ENCODE peak calls at places on chromosomes 3 and 15, in four cellular contexts. One of them, this sample, is unnamed.

GRCh38 chr15:55791576-55792400 is 48.8 kb upstream of the PRTG start:
- DNase-seq in A549: no peak
- DNase-seq in CD4-positive, alpha-beta T cell: no peak
- DNase-seq in suprapubic skin: no peak
- DNase-seq in this sample: no peak

GRCh38 chr15:100129677-100130076 is 212.1 kb downstream of the ADAMTS17 start:
- DNase-seq in A549: no peak
- DNase-seq in CD4-positive, alpha-beta T cell: no peak
- DNase-seq in suprapubic skin: no peak
- DNase-seq in this sample: no peak

GRCh38 chr3:33749546-33750215 is 31.6 kb upstream of the CLASP2 start:
- DNase-seq in A549: no peak
- DNase-seq in CD4-positive, alpha-beta T cell: no peak
- DNase-seq in suprapubic skin: no peak
- DNase-seq in this sample: no peak

GRCh38 chr3:65685621-65686020 is 353.1 kb downstream of the MAGI1 start:
- DNase-seq in A549: no peak
- DNase-seq in CD4-positive, alpha-beta T cell: no peak
- DNase-seq in suprapubic skin: no peak
- DNase-seq in this sample: no peak

GRCh38 chr3:55746808-55747413 is 259.8 kb upstream of the WNT5A start:
- DNase-seq in A549: no peak
- DNase-seq in CD4-positive, alpha-beta T cell: no peak
- DNase-seq in suprapubic skin: no peak
- DNase-seq in this sample: no peak

GRCh38 chr3:157127831-157128767 is 31.8 kb downstream of the CCNL1 start:
- DNase-seq in A549: peak
- DNase-seq in CD4-positive, alpha-beta T cell: peak
- DNase-seq in suprapubic skin: no peak
- DNase-seq in this sample: no peak

GRCh38 chr3:30078736-30079135 is 527.7 kb upstream of the TGFBR2 start:
- DNase-seq in A549: no peak
- DNase-seq in CD4-positive, alpha-beta T cell: no peak
- DNase-seq in suprapubic skin: no peak
- DNase-seq in this sample: no peak

GRCh38 chr15:95141486-95141885 is 910.1 kb downstream of the MCTP2 start:
- DNase-seq in A549: no peak
- DNase-seq in CD4-positive, alpha-beta T cell: no peak
- DNase-seq in suprapubic skin: no peak
- DNase-seq in this sample: no peak

GRCh38 chr3:145678401-145678800 is 482.6 kb downstream of the PLOD2 start:
- DNase-seq in A549: no peak
- DNase-seq in CD4-positive, alpha-beta T cell: no peak
- DNase-seq in suprapubic skin: no peak
- DNase-seq in this sample: no peak

GRCh38 chr15:85172846-85173490 is 191.3 kb downstream of the PDE8A start:
- DNase-seq in A549: no peak
- DNase-seq in CD4-positive, alpha-beta T cell: no peak
- DNase-seq in suprapubic skin: no peak
- DNase-seq in this sample: no peak

GRCh38 chr15:85164841-85165466 is 183.3 kb downstream of the PDE8A start:
- DNase-seq in A549: no peak
- DNase-seq in CD4-positive, alpha-beta T cell: no peak
- DNase-seq in suprapubic skin: no peak
- DNase-seq in this sample: no peak

GRCh38 chr15:85171736-85172135 is 190.1 kb downstream of the PDE8A start:
- DNase-seq in A549: no peak
- DNase-seq in CD4-positive, alpha-beta T cell: no peak
- DNase-seq in suprapubic skin: no peak
- DNase-seq in this sample: no peak

GRCh38 chr15:85167568-85167967 is 185.9 kb downstream of the PDE8A start:
- DNase-seq in A549: no peak
- DNase-seq in CD4-positive, alpha-beta T cell: no peak
- DNase-seq in suprapubic skin: no peak
- DNase-seq in this sample: no peak

GRCh38 chr15:85168642-85169173 is 187.1 kb downstream of the PDE8A start:
- DNase-seq in A549: peak
- DNase-seq in CD4-positive, alpha-beta T cell: peak
- DNase-seq in suprapubic skin: no peak
- DNase-seq in this sample: no peak
- TF ChIP-seq CTCF in A549: peak
- TF ChIP-seq CTCF in CD4-positive, alpha-beta T cell: peak
- TF ChIP-seq CTCF in suprapubic skin: no peak
- TF ChIP-seq CTCF in this sample: peak

DNA sequence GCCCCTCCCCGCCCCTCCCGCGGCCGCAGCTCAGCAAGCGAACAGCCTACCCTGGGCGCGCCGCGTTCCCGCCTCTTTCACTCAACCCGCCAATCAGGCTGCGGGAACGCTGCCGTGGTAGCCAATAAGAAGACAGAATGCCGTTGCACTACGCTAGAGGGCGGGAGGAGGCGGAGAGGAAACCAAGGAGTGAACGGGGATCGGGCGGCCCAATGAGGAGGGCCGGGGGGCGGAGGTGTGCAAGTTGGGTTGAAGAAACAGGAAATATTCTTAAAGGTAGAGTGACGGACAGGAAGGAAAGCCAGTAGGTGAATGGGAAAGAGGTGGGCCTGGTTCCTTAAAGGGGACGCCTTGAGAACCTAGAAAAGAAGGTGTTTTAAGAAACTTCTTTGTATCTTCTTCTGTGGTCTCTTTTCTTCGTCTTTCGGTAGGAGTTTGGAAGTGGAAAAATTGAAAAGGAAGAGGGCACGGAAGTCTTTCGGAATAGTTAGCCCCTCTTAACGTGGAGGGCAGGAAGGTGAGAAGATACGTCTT is 283 bp upstream of the USF3 start:
- DNase-seq in A549: peak
- DNase-seq in CD4-positive, alpha-beta T cell: peak
- DNase-seq in suprapubic skin: peak
- DNase-seq in this sample: peak
- TF ChIP-seq CTCF in A549: no peak
- TF ChIP-seq CTCF in CD4-positive, alpha-beta T cell: no peak
- TF ChIP-seq CTCF in suprapubic skin: no peak
- TF ChIP-seq CTCF in this sample: no peak

GRCh38 chr3:185937689-185938374 is at the start of gene TRA2B:
- DNase-seq in A549: peak
- DNase-seq in CD4-positive, alpha-beta T cell: peak
- DNase-seq in suprapubic skin: peak
- DNase-seq in this sample: peak
- TF ChIP-seq CTCF in A549: no peak
- TF ChIP-seq CTCF in CD4-positive, alpha-beta T cell: no peak
- TF ChIP-seq CTCF in suprapubic skin: no peak
- TF ChIP-seq CTCF in this sample: peak

GRCh38 chr15:65300924-65301441 is 3.5 kb upstream of the RNU5B-1 start:
- DNase-seq in A549: no peak
- DNase-seq in CD4-positive, alpha-beta T cell: no peak
- DNase-seq in suprapubic skin: no peak
- DNase-seq in this sample: no peak

GRCh38 chr15:65303687-65304392 is 637 bp upstream of the RNU5B-1 start:
- DNase-seq in A549: no peak
- DNase-seq in CD4-positive, alpha-beta T cell: peak
- DNase-seq in suprapubic skin: peak
- DNase-seq in this sample: no peak

GRCh38 chr15:65304393-65305143 is at the start of gene RNU5B-1:
- DNase-seq in A549: peak
- DNase-seq in CD4-positive, alpha-beta T cell: peak
- DNase-seq in suprapubic skin: no peak
- DNase-seq in this sample: peak

GRCh38 chr15:65305144-65305758 is 774 bp downstream of the RNU5B-1 start:
- DNase-seq in A549: peak
- DNase-seq in CD4-positive, alpha-beta T cell: no peak
- DNase-seq in suprapubic skin: no peak
- DNase-seq in this sample: no peak

GRCh38 chr15:65302061-65302460 is 2.4 kb upstream of the RNU5B-1 start:
- DNase-seq in A549: no peak
- DNase-seq in CD4-positive, alpha-beta T cell: no peak
- DNase-seq in suprapubic skin: no peak
- DNase-seq in this sample: no peak
- TF ChIP-seq CTCF in A549: no peak
- TF ChIP-seq CTCF in CD4-positive, alpha-beta T cell: no peak
- TF ChIP-seq CTCF in suprapubic skin: no peak
- TF ChIP-seq CTCF in this sample: no peak

DNA sequence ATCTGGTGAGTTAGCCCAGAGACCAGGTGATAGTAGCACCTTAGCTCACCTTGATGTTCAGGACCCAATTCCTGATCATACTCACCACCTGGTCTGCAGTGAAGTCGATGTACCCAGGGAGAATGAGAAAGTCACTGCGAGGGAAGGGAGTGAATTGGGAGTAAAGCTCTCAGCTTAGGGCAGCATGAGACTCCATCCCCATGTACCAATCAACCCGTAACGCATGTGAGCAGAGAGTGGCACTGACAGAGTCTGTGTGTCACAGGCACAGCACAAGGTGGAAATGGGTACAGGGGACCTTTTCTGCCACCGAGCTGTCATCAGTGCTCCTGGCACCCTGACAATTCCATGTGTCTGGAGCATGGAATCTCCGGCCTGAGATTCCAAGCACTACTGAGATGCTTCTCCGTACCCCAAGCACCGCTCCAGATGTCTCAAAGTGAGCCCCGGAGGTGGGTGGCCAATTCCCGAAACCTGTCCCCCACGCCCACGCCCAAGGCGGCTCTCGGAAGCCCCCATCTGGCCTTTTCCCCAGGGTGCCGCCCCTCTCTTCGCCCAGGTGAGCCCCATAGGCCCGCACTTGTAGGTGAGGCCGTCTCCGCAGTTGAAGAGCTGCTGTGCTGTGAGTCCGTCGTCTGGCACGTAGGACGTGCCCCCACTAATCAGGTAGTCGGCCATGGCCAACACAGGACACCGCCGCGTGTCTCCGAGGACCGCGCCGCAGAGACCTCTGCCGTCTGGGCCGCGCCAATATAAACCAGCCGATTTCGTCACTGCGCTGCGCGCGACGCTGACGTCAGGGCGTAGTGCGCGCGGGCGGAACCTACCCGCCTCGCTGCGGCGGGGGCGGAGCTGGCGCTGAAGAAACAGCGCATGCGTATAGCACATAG is at the start of gene IMPDH2:
- DNase-seq in A549: peak
- DNase-seq in CD4-positive, alpha-beta T cell: peak
- DNase-seq in suprapubic skin: peak
- DNase-seq in this sample: peak
- TF ChIP-seq CTCF in A549: no peak
- TF ChIP-seq CTCF in CD4-positive, alpha-beta T cell: no peak
- TF ChIP-seq CTCF in suprapubic skin: no peak
- TF ChIP-seq CTCF in this sample: no peak

GRCh38 chr3:121855555-121855954 is 20.5 kb downstream of the EAF2 start:
- DNase-seq in A549: no peak
- DNase-seq in CD4-positive, alpha-beta T cell: no peak
- DNase-seq in suprapubic skin: no peak
- DNase-seq in this sample: no peak

DNA sequence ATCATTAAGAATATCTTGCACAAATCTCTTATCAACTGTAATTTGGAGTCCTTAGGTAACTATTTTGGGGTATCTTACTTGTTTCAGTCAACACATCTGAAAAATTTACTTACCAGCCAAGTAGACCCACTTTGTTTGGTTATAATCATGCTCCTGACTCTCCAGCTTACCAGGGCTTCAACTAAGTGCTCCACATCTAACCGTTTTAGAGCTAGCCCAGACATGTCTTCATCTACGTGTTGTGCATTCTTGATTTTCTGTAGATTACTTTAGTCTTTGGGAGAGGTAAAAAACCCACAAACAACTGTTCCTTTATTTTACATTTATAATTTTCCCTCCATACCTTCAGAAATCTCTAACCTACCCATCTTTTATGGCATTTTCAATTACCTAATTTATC is 17.2 kb downstream of the EAF2 start:
- DNase-seq in A549: no peak
- DNase-seq in CD4-positive, alpha-beta T cell: no peak
- DNase-seq in suprapubic skin: no peak
- DNase-seq in this sample: no peak
- TF ChIP-seq CTCF in A549: no peak
- TF ChIP-seq CTCF in CD4-positive, alpha-beta T cell: no peak
- TF ChIP-seq CTCF in suprapubic skin: no peak
- TF ChIP-seq CTCF in this sample: no peak